ENCODE peak calls at places on chromosomes 12 and 14, in ten cellular contexts. One of them, this sample, is unnamed.

GRCh38 chr12:70660620-70661219 is 23.5 kb upstream of the PTPRB start:
- DNase-seq in HFFc6: peak
- DNase-seq in adrenal gland: no peak
- DNase-seq in BJ: peak
- DNase-seq in RWPE1: peak
- DNase-seq in nephron progenitor cell: no peak
- DNase-seq in glutamatergic neuron: no peak
- DNase-seq in GM12865: peak
- DNase-seq in A549: peak
- DNase-seq in progenitor cell of endocrine pancreas: no peak
- DNase-seq in this sample: peak

GRCh38 chr14:104603623-104604401 is 760 bp downstream of the TMEM179 start:
- DNase-seq in HFFc6: no peak
- DNase-seq in adrenal gland: no peak
- DNase-seq in BJ: no peak
- DNase-seq in RWPE1: no peak
- DNase-seq in nephron progenitor cell: no peak
- DNase-seq in glutamatergic neuron: peak
- DNase-seq in GM12865: no peak
- DNase-seq in A549: no peak
- DNase-seq in progenitor cell of endocrine pancreas: no peak
- DNase-seq in this sample: no peak

GRCh38 chr14:97380539-97380941 is 583.4 kb downstream of the VRK1 start:
- DNase-seq in HFFc6: no peak
- DNase-seq in adrenal gland: peak
- DNase-seq in BJ: no peak
- DNase-seq in RWPE1: peak
- DNase-seq in nephron progenitor cell: no peak
- DNase-seq in glutamatergic neuron: no peak
- DNase-seq in GM12865: no peak
- DNase-seq in A549: peak
- DNase-seq in progenitor cell of endocrine pancreas: no peak
- DNase-seq in this sample: no peak

GRCh38 chr14:32078794-32079663 is 1.9 kb downstream of the ARHGAP5 start:
- DNase-seq in HFFc6: peak
- DNase-seq in adrenal gland: no peak
- DNase-seq in BJ: no peak
- DNase-seq in RWPE1: peak
- DNase-seq in nephron progenitor cell: no peak
- DNase-seq in glutamatergic neuron: no peak
- DNase-seq in GM12865: peak
- DNase-seq in A549: peak
- DNase-seq in progenitor cell of endocrine pancreas: no peak
- DNase-seq in this sample: no peak

GRCh38 chr14:31942216-31942841 is 134.8 kb upstream of the ARHGAP5 start:
- DNase-seq in HFFc6: no peak
- DNase-seq in adrenal gland: no peak
- DNase-seq in BJ: no peak
- DNase-seq in RWPE1: no peak
- DNase-seq in nephron progenitor cell: no peak
- DNase-seq in glutamatergic neuron: no peak
- DNase-seq in GM12865: no peak
- DNase-seq in A549: no peak
- DNase-seq in progenitor cell of endocrine pancreas: no peak
- DNase-seq in this sample: no peak

GRCh38 chr14:70536830-70537229 is 2.0 kb upstream of the ADAM20 start:
- DNase-seq in HFFc6: no peak
- DNase-seq in adrenal gland: no peak
- DNase-seq in BJ: no peak
- DNase-seq in RWPE1: no peak
- DNase-seq in nephron progenitor cell: no peak
- DNase-seq in glutamatergic neuron: no peak
- DNase-seq in GM12865: no peak
- DNase-seq in A549: no peak
- DNase-seq in progenitor cell of endocrine pancreas: no peak
- DNase-seq in this sample: no peak

GRCh38 chr14:67815573-67816235 is 686 bp downstream of the ZFYVE26 start:
- DNase-seq in HFFc6: peak
- DNase-seq in adrenal gland: peak
- DNase-seq in BJ: peak
- DNase-seq in RWPE1: no peak
- DNase-seq in nephron progenitor cell: no peak
- DNase-seq in glutamatergic neuron: no peak
- DNase-seq in GM12865: peak
- DNase-seq in A549: no peak
- DNase-seq in progenitor cell of endocrine pancreas: no peak
- DNase-seq in this sample: no peak

GRCh38 chr12:113962733-113963132 is 3.4 kb downstream of the RBM19 start:
- DNase-seq in HFFc6: no peak
- DNase-seq in adrenal gland: no peak
- DNase-seq in BJ: no peak
- DNase-seq in RWPE1: no peak
- DNase-seq in nephron progenitor cell: no peak
- DNase-seq in glutamatergic neuron: no peak
- DNase-seq in GM12865: no peak
- DNase-seq in A549: no peak
- DNase-seq in progenitor cell of endocrine pancreas: no peak
- DNase-seq in this sample: no peak

DNA sequence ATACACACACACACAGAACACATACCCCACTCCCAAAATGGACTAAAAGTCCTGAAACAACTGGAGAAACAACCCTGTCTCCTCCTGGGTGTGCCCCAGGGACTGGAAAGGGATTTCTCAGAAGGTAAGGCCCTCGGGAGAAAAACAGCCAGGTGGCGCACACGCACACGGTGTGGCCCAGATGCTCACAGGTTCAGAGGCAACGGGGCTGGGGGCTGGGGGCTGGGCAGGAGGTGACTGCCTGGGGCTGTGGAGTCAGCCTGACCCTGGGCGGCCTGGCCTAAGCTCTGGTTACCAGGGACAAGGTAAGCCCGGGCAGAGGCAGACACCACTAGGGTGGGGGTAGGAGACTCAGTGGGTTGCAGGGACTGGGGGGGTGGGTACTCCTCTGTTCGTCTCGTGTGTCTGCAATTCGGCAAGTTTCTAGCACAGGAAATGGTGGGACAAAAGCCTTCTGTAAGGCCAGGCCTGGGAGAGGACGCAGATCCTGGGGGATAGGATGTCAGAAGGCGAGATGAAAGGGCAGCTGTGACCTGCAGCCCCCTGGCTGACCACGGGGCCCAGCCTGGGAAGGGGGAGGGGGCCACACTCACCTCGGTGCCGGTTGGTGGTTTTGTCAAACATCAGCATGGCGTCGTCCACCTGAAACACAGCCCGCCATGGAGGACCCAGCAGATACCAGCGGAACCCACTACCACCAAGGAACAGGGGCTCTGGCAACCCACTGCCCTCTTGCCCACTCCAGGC is 10.4 kb downstream of the MSI1 start:
- DNase-seq in HFFc6: no peak
- DNase-seq in adrenal gland: no peak
- DNase-seq in BJ: no peak
- DNase-seq in RWPE1: no peak
- DNase-seq in nephron progenitor cell: peak
- DNase-seq in glutamatergic neuron: no peak
- DNase-seq in GM12865: no peak
- DNase-seq in A549: no peak
- DNase-seq in progenitor cell of endocrine pancreas: no peak
- DNase-seq in this sample: no peak
- TF ChIP-seq CTCF in HFFc6: no peak
- TF ChIP-seq CTCF in adrenal gland: no peak
- TF ChIP-seq CTCF in BJ: no peak
- TF ChIP-seq CTCF in RWPE1: no peak
- TF ChIP-seq CTCF in nephron progenitor cell: no peak
- TF ChIP-seq CTCF in glutamatergic neuron: no peak
- TF ChIP-seq CTCF in GM12865: no peak
- TF ChIP-seq CTCF in A549: no peak
- TF ChIP-seq CTCF in progenitor cell of endocrine pancreas: no peak
- TF ChIP-seq CTCF in this sample: no peak

GRCh38 chr14:29421156-29421728 is 506.4 kb downstream of the PRKD1 start:
- DNase-seq in HFFc6: no peak
- DNase-seq in adrenal gland: no peak
- DNase-seq in BJ: no peak
- DNase-seq in RWPE1: no peak
- DNase-seq in nephron progenitor cell: no peak
- DNase-seq in glutamatergic neuron: no peak
- DNase-seq in GM12865: no peak
- DNase-seq in A549: no peak
- DNase-seq in progenitor cell of endocrine pancreas: no peak
- DNase-seq in this sample: no peak
- TF ChIP-seq CTCF in HFFc6: peak
- TF ChIP-seq CTCF in adrenal gland: no peak
- TF ChIP-seq CTCF in BJ: no peak
- TF ChIP-seq CTCF in RWPE1: no peak
- TF ChIP-seq CTCF in nephron progenitor cell: peak
- TF ChIP-seq CTCF in glutamatergic neuron: peak
- TF ChIP-seq CTCF in GM12865: no peak
- TF ChIP-seq CTCF in A549: no peak
- TF ChIP-seq CTCF in progenitor cell of endocrine pancreas: no peak
- TF ChIP-seq CTCF in this sample: no peak

GRCh38 chr12:6489449-6489848 is 3.6 kb downstream of the MRPL51 start:
- DNase-seq in HFFc6: no peak
- DNase-seq in adrenal gland: no peak
- DNase-seq in BJ: no peak
- DNase-seq in RWPE1: no peak
- DNase-seq in nephron progenitor cell: no peak
- DNase-seq in glutamatergic neuron: no peak
- DNase-seq in GM12865: no peak
- DNase-seq in A549: no peak
- DNase-seq in progenitor cell of endocrine pancreas: no peak
- DNase-seq in this sample: no peak

GRCh38 chr12:6494351-6494743 is 445 bp downstream of the NCAPD2 start:
- DNase-seq in HFFc6: peak
- DNase-seq in adrenal gland: no peak
- DNase-seq in BJ: no peak
- DNase-seq in RWPE1: no peak
- DNase-seq in nephron progenitor cell: peak
- DNase-seq in glutamatergic neuron: no peak
- DNase-seq in GM12865: no peak
- DNase-seq in A549: no peak
- DNase-seq in progenitor cell of endocrine pancreas: no peak
- DNase-seq in this sample: no peak

GRCh38 chr12:6492838-6493579 is at the start of gene MRPL51:
- DNase-seq in HFFc6: peak
- DNase-seq in adrenal gland: peak
- DNase-seq in BJ: peak
- DNase-seq in RWPE1: peak
- DNase-seq in nephron progenitor cell: peak
- DNase-seq in glutamatergic neuron: peak
- DNase-seq in GM12865: peak
- DNase-seq in A549: peak
- DNase-seq in progenitor cell of endocrine pancreas: peak
- DNase-seq in this sample: peak

GRCh38 chr12:6494968-6495367 is 1.1 kb downstream of the NCAPD2 start:
- DNase-seq in HFFc6: no peak
- DNase-seq in adrenal gland: no peak
- DNase-seq in BJ: no peak
- DNase-seq in RWPE1: peak
- DNase-seq in nephron progenitor cell: no peak
- DNase-seq in glutamatergic neuron: no peak
- DNase-seq in GM12865: no peak
- DNase-seq in A549: no peak
- DNase-seq in progenitor cell of endocrine pancreas: no peak
- DNase-seq in this sample: no peak

GRCh38 chr12:6493580-6494350 is at the start of gene NCAPD2:
- DNase-seq in HFFc6: peak
- DNase-seq in adrenal gland: peak
- DNase-seq in BJ: peak
- DNase-seq in RWPE1: peak
- DNase-seq in nephron progenitor cell: peak
- DNase-seq in glutamatergic neuron: peak
- DNase-seq in GM12865: peak
- DNase-seq in A549: peak
- DNase-seq in progenitor cell of endocrine pancreas: peak
- DNase-seq in this sample: peak
- TF ChIP-seq CTCF in HFFc6: peak
- TF ChIP-seq CTCF in adrenal gland: peak
- TF ChIP-seq CTCF in BJ: peak
- TF ChIP-seq CTCF in RWPE1: no peak
- TF ChIP-seq CTCF in nephron progenitor cell: no peak
- TF ChIP-seq CTCF in glutamatergic neuron: peak
- TF ChIP-seq CTCF in GM12865: no peak
- TF ChIP-seq CTCF in A549: no peak
- TF ChIP-seq CTCF in progenitor cell of endocrine pancreas: peak
- TF ChIP-seq CTCF in this sample: no peak

GRCh38 chr12:124915249-124916236 is 1.1 kb upstream of the UBC start:
- DNase-seq in HFFc6: no peak
- DNase-seq in adrenal gland: peak
- DNase-seq in BJ: no peak
- DNase-seq in RWPE1: no peak
- DNase-seq in nephron progenitor cell: no peak
- DNase-seq in glutamatergic neuron: no peak
- DNase-seq in GM12865: no peak
- DNase-seq in A549: peak
- DNase-seq in progenitor cell of endocrine pancreas: no peak
- DNase-seq in this sample: peak

GRCh38 chr12:124914392-124915248 is at the start of gene UBC:
- DNase-seq in HFFc6: peak
- DNase-seq in adrenal gland: peak
- DNase-seq in BJ: no peak
- DNase-seq in RWPE1: peak
- DNase-seq in nephron progenitor cell: peak
- DNase-seq in glutamatergic neuron: peak
- DNase-seq in GM12865: peak
- DNase-seq in A549: peak
- DNase-seq in progenitor cell of endocrine pancreas: peak
- DNase-seq in this sample: peak

GRCh38 chr12:124910561-124911478 is 3.6 kb downstream of the UBC start:
- DNase-seq in HFFc6: peak
- DNase-seq in adrenal gland: no peak
- DNase-seq in BJ: no peak
- DNase-seq in RWPE1: no peak
- DNase-seq in nephron progenitor cell: no peak
- DNase-seq in glutamatergic neuron: no peak
- DNase-seq in GM12865: peak
- DNase-seq in A549: peak
- DNase-seq in progenitor cell of endocrine pancreas: no peak
- DNase-seq in this sample: no peak

GRCh38 chr12:124916370-124917134 is 2.1 kb upstream of the UBC start:
- DNase-seq in HFFc6: peak
- DNase-seq in adrenal gland: peak
- DNase-seq in BJ: peak
- DNase-seq in RWPE1: no peak
- DNase-seq in nephron progenitor cell: no peak
- DNase-seq in glutamatergic neuron: no peak
- DNase-seq in GM12865: peak
- DNase-seq in A549: peak
- DNase-seq in progenitor cell of endocrine pancreas: no peak
- DNase-seq in this sample: peak

DNA sequence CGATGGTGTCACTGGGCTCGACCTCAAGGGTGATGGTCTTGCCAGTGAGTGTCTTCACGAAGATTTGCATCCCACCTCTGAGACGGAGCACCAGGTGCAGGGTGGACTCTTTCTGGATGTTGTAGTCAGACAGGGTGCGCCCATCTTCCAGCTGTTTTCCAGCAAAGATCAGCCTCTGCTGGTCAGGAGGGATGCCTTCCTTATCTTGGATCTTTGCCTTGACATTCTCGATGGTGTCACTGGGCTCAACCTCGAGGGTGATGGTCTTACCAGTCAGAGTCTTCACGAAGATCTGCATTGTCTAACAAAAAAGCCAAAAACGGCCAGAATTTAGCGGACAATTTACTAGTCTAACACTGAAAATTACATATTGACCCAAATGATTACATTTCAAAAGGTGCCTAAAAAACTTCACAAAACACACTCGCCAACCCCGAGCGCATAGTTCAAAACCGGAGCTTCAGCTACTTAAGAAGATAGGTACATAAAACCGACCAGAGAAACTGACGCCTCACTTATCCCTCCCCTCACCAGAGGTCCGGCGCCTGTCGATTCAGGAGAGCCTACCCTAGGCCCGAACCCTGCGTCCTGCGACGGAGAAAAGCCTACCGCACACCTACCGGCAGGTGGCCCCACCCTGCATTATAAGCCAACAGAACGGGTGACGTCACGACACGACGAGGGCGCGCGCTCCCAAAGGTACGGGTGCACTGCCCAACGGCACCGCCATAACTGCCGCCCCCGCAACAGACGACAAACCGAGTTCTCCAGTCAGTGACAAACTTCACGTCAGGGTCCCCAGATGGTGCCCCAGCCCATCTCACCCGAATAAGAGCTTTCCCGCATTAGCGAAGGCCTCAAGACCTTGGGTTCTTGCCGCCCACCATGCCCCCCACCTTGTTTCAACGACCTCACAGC is 717 bp downstream of the UBC start:
- DNase-seq in HFFc6: peak
- DNase-seq in adrenal gland: peak
- DNase-seq in BJ: no peak
- DNase-seq in RWPE1: no peak
- DNase-seq in nephron progenitor cell: peak
- DNase-seq in glutamatergic neuron: peak
- DNase-seq in GM12865: peak
- DNase-seq in A549: peak
- DNase-seq in progenitor cell of endocrine pancreas: peak
- DNase-seq in this sample: peak
- TF ChIP-seq CTCF in HFFc6: peak
- TF ChIP-seq CTCF in adrenal gland: peak
- TF ChIP-seq CTCF in BJ: peak
- TF ChIP-seq CTCF in RWPE1: peak
- TF ChIP-seq CTCF in nephron progenitor cell: peak
- TF ChIP-seq CTCF in glutamatergic neuron: peak
- TF ChIP-seq CTCF in GM12865: peak
- TF ChIP-seq CTCF in A549: peak
- TF ChIP-seq CTCF in progenitor cell of endocrine pancreas: peak
- TF ChIP-seq CTCF in this sample: peak

This sample was measured in Calu3.